ENCODE peak calls at places on chromosome 2, in eight cellular contexts. X, V, W, F, Z, T, C and P are unnamed samples.

GRCh38 chr2:75513616-75514170 is 47.0 kb downstream of the EVA1A start:
- DNase-seq in X (no peak), V (no peak), W (no peak), F (no peak), Z (no peak), T (no peak), C (no peak), P (no peak)

GRCh38 chr2:239245872-239246701 is 154.7 kb downstream of the HDAC4 start:
- DNase-seq in X (no peak), V (peak), W (no peak), F (no peak), Z (peak), T (peak), C (no peak), P (no peak)

GRCh38 chr2:56195563-56195962 is 11.8 kb downstream of the CCDC85A start:
- DNase-seq in X (no peak), V (no peak), W (no peak), F (no peak), Z (no peak), T (no peak), C (no peak), P (no peak)

GRCh38 chr2:233059797-233060499 is at the start of gene INPP5D:
- DNase-seq in X (no peak), V (no peak), W (no peak), F (no peak), Z (no peak), T (no peak), C (peak), P (no peak)

GRCh38 chr2:163863073-163863472 is 127.3 kb upstream of the FIGN start:
- DNase-seq in X (no peak), V (no peak), W (no peak), F (no peak), Z (no peak), T (no peak), C (no peak), P (peak)

GRCh38 chr2:43193996-43194869 is 32.2 kb downstream of the ZFP36L2 start:
- DNase-seq in X (no peak), V (no peak), W (no peak), F (no peak), Z (no peak), T (no peak), C (no peak), P (no peak)

GRCh38 chr2:216727346-216728122 is 32.2 kb upstream of the IGFBP5 start:
- DNase-seq in X (no peak), V (no peak), W (no peak), F (no peak), Z (no peak), T (no peak), C (no peak), P (no peak)

GRCh38 chr2:149068996-149069888 is 30.7 kb downstream of the LYPD6B start:
- DNase-seq in X (peak), V (no peak), W (no peak), F (no peak), Z (no peak), T (peak), C (no peak), P (peak)

GRCh38 chr2:19542796-19543195 is 184.4 kb upstream of the OSR1 start:
- DNase-seq in X (no peak), V (no peak), W (no peak), F (no peak), Z (no peak), T (no peak), C (no peak), P (no peak)

GRCh38 chr2:198408171-198408570 is 603.8 kb downstream of the PLCL1 start:
- DNase-seq in X (no peak), V (peak), W (no peak), F (no peak), Z (no peak), T (no peak), C (no peak), P (no peak)

GRCh38 chr2:177599072-177599688 is 206.6 kb downstream of the AGPS start:
- DNase-seq in X (no peak), V (no peak), W (no peak), F (no peak), Z (no peak), T (no peak), C (no peak), P (no peak)

GRCh38 chr2:239337877-239338484 is 62.8 kb downstream of the HDAC4 start:
- DNase-seq in X (no peak), V (no peak), W (no peak), F (no peak), Z (peak), T (no peak), C (no peak), P (no peak)

GRCh38 chr2:174771631-174772491 is 7.6 kb upstream of the CHRNA1 start:
- DNase-seq in X (peak), V (peak), W (peak), F (peak), Z (peak), T (peak), C (no peak), P (peak)